ENCODE peak calls at places on chromosomes 5 and 9, in four cellular contexts. One of them, this sample, is unnamed. For H3K9me1, the result is how much of the 10 kb centered on the place peaks cover.

GRCh38 chr9:134178781-134179551 is 14.6 kb upstream of the RNU6ATAC start:
- DNase-seq in endothelial cell of umbilical vein: peak
- DNase-seq in IMR-90: no peak
- DNase-seq in K562: no peak
- DNase-seq in this sample: no peak

GRCh38 chr5:181215997-181216982 is 6.8 kb upstream of the TRIM41 start:
- DNase-seq in K562: no peak
- DNase-seq in endothelial cell of umbilical vein: no peak
- DNase-seq in IMR-90: no peak
- DNase-seq in this sample: no peak

GRCh38 chr5:15203376-15203775 is 296.6 kb upstream of the FBXL7 start:
- DNase-seq in K562: no peak
- DNase-seq in IMR-90: peak
- DNase-seq in endothelial cell of umbilical vein: no peak
- DNase-seq in this sample: no peak

GRCh38 chr5:81782811-81783210 is 31.9 kb upstream of the SSBP2 start:
- DNase-seq in IMR-90: peak
- DNase-seq in endothelial cell of umbilical vein: no peak
- DNase-seq in K562: no peak
- DNase-seq in this sample: no peak

GRCh38 chr9:90057361-90057760 is 452.5 kb downstream of the GADD45G start:
- DNase-seq in endothelial cell of umbilical vein: no peak
- DNase-seq in IMR-90: no peak
- DNase-seq in K562: no peak
- DNase-seq in this sample: no peak

GRCh38 chr9:11340656-11341055 is 727.9 kb upstream of the PTPRD start:
- DNase-seq in endothelial cell of umbilical vein: no peak
- DNase-seq in K562: no peak
- DNase-seq in IMR-90: no peak
- DNase-seq in this sample: no peak

GRCh38 chr9:126235844-126236243 is 90.8 kb upstream of the MVB12B start:
- DNase-seq in IMR-90: no peak
- DNase-seq in K562: no peak
- DNase-seq in endothelial cell of umbilical vein: no peak
- DNase-seq in this sample: no peak

GRCh38 chr9:137255448-137256114 is 454 bp downstream of the NELFB start:
- DNase-seq in endothelial cell of umbilical vein: peak
- DNase-seq in K562: no peak
- DNase-seq in IMR-90: no peak
- DNase-seq in this sample: no peak

GRCh38 chr5:36152324-36153298 is 700 bp downstream of the SKP2 start:
- DNase-seq in K562: no peak
- DNase-seq in IMR-90: peak
- DNase-seq in endothelial cell of umbilical vein: peak
- DNase-seq in this sample: no peak

GRCh38 chr5:67577424-67577823 is 380.8 kb upstream of the CD180 start:
- DNase-seq in endothelial cell of umbilical vein: no peak
- DNase-seq in K562: no peak
- DNase-seq in IMR-90: peak
- DNase-seq in this sample: peak

GRCh38 chr9:129946596-129946995 is 96.4 kb downstream of the FNBP1 start:
- DNase-seq in endothelial cell of umbilical vein: no peak
- DNase-seq in IMR-90: no peak
- DNase-seq in K562: no peak
- DNase-seq in this sample: no peak

GRCh38 chr9:94174164-94174563 is 84.9 kb upstream of the ZNF169 start:
- DNase-seq in IMR-90: no peak
- DNase-seq in K562: no peak
- DNase-seq in endothelial cell of umbilical vein: no peak
- DNase-seq in this sample: no peak

GRCh38 chr5:223791-224190 is 5.7 kb downstream of the SDHA start:
- DNase-seq in K562: no peak
- DNase-seq in endothelial cell of umbilical vein: peak
- DNase-seq in IMR-90: no peak
- DNase-seq in this sample: no peak

GRCh38 chr9:135085830-135086546 is 1.5 kb upstream of the OLFM1 start:
- DNase-seq in endothelial cell of umbilical vein: peak
- DNase-seq in IMR-90: peak
- DNase-seq in K562: peak
- DNase-seq in this sample: no peak

GRCh38 chr9:36835271-36835996 is 198.6 kb downstream of the PAX5 start:
- DNase-seq in endothelial cell of umbilical vein: no peak
- DNase-seq in K562: no peak
- DNase-seq in IMR-90: no peak
- DNase-seq in this sample: no peak
- H3K9me1 ChIP-seq in endothelial cell of umbilical vein: under half
- H3K9me1 ChIP-seq in K562: under half
- H3K9me1 ChIP-seq in IMR-90: under half
- H3K9me1 ChIP-seq in this sample: under half

GRCh38 chr5:77784735-77785134 is 8.6 kb upstream of the TBCA start:
- DNase-seq in IMR-90: no peak
- DNase-seq in endothelial cell of umbilical vein: no peak
- DNase-seq in K562: no peak
- DNase-seq in this sample: no peak

GRCh38 chr5:77781076-77781475 is 4.9 kb upstream of the TBCA start:
- DNase-seq in K562: no peak
- DNase-seq in endothelial cell of umbilical vein: no peak
- DNase-seq in IMR-90: no peak
- DNase-seq in this sample: no peak

DNA sequence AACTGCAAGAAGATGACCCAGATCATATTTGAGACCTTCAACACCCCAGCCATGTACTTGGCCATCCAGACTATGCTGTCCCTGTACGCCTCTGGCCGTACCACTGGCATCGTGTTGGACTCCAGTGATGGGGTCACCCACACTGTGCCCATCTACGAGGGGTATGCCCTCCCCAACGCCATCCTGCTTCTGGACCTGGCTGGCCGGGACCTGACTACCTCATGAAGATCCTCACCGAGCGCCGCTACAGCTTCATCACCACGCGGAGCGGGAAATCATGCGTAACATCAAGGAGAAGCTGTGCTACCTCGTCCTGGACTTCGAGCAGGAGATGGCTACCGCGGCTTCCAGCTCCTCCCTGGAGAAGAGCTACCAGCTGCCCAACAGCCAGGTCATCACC is 9.1 kb upstream of the TBCA start:
- DNase-seq in K562: no peak
- DNase-seq in endothelial cell of umbilical vein: no peak
- DNase-seq in IMR-90: no peak
- DNase-seq in this sample: no peak
- H3K9me1 ChIP-seq in K562: under half
- H3K9me1 ChIP-seq in endothelial cell of umbilical vein: under half
- H3K9me1 ChIP-seq in IMR-90: under half
- H3K9me1 ChIP-seq in this sample: under half

GRCh38 chr9:7234144-7234543 is 476.4 kb downstream of the KDM4C start:
- DNase-seq in IMR-90: peak
- DNase-seq in endothelial cell of umbilical vein: peak
- DNase-seq in K562: peak
- DNase-seq in this sample: no peak
- H3K9me1 ChIP-seq in IMR-90: under half
- H3K9me1 ChIP-seq in endothelial cell of umbilical vein: under half
- H3K9me1 ChIP-seq in K562: under half
- H3K9me1 ChIP-seq in this sample: under half

DNA sequence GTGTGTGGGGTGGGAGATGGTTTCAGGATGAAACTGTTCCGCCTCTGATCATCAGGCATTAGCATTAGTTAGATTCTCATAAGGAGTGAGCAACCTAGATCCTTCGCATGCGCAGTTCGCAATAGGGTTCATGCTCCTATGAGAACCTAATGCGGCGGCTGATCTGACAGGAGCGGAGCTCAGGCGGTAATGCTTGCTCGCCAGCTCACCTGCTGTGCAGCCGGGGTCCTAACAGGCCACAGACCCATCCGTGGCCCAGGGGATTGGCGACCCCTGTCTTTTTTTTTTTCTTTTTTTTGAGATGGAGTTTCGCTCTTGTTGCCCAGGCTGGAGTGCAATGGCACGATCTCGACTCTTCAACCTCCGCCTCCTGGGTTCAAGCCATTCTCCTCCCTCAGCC is 119.1 kb downstream of the KCNIP1 start:
- DNase-seq in endothelial cell of umbilical vein: no peak
- DNase-seq in K562: no peak
- DNase-seq in IMR-90: no peak
- DNase-seq in this sample: no peak
- H3K9me1 ChIP-seq in endothelial cell of umbilical vein: under half
- H3K9me1 ChIP-seq in K562: under half
- H3K9me1 ChIP-seq in IMR-90: under half
- H3K9me1 ChIP-seq in this sample: under half

This sample was measured in keratinocyte.